ENCODE peak calls at places on chromosomes 2 and 18, in eight cellular contexts. One of them, this sample, is unnamed. For H3K9me2, the result is how much of the 10 kb centered on the place peaks cover.

GRCh38 chr2:143435112-143435511 is 305.9 kb downstream of the ARHGAP15 start:
- DNase-seq in GM23338: no peak
- DNase-seq in OCI-LY7: no peak
- DNase-seq in PC-9: no peak
- DNase-seq in SK-N-SH: no peak
- DNase-seq in MM.1S: no peak
- DNase-seq in HCT116: no peak
- DNase-seq in PC-3: no peak
- DNase-seq in this sample: no peak

GRCh38 chr2:238754259-238754658 is 93.6 kb upstream of the TWIST2 start:
- DNase-seq in OCI-LY7: no peak
- DNase-seq in HCT116: peak
- DNase-seq in MM.1S: no peak
- DNase-seq in PC-3: peak
- DNase-seq in SK-N-SH: no peak
- DNase-seq in PC-9: peak
- DNase-seq in GM23338: peak
- DNase-seq in this sample: no peak

GRCh38 chr2:24893934-24894333 is 26.1 kb downstream of the ADCY3 start:
- DNase-seq in HCT116: no peak
- DNase-seq in PC-9: no peak
- DNase-seq in PC-3: peak
- DNase-seq in OCI-LY7: no peak
- DNase-seq in GM23338: no peak
- DNase-seq in MM.1S: no peak
- DNase-seq in SK-N-SH: no peak
- DNase-seq in this sample: no peak

GRCh38 chr2:27730980-27731691 is 40.4 kb upstream of the MRPL33 start:
- DNase-seq in OCI-LY7: no peak
- DNase-seq in HCT116: no peak
- DNase-seq in SK-N-SH: no peak
- DNase-seq in PC-3: no peak
- DNase-seq in MM.1S: no peak
- DNase-seq in PC-9: no peak
- DNase-seq in GM23338: no peak
- DNase-seq in this sample: no peak

GRCh38 chr18:13407484-13407883 is 188.9 kb downstream of the LDLRAD4 start:
- DNase-seq in MM.1S: no peak
- DNase-seq in PC-3: no peak
- DNase-seq in PC-9: no peak
- DNase-seq in OCI-LY7: no peak
- DNase-seq in HCT116: no peak
- DNase-seq in GM23338: no peak
- DNase-seq in SK-N-SH: no peak
- DNase-seq in this sample: no peak

GRCh38 chr2:13003500-13003899 is 286.8 kb downstream of the TRIB2 start:
- DNase-seq in GM23338: no peak
- DNase-seq in HCT116: no peak
- DNase-seq in MM.1S: no peak
- DNase-seq in SK-N-SH: no peak
- DNase-seq in PC-9: no peak
- DNase-seq in OCI-LY7: no peak
- DNase-seq in PC-3: no peak
- DNase-seq in this sample: no peak

GRCh38 chr2:56680971-56681631 is 497.3 kb downstream of the CCDC85A start:
- DNase-seq in OCI-LY7: no peak
- DNase-seq in PC-9: no peak
- DNase-seq in GM23338: no peak
- DNase-seq in MM.1S: no peak
- DNase-seq in SK-N-SH: no peak
- DNase-seq in HCT116: no peak
- DNase-seq in PC-3: peak
- DNase-seq in this sample: no peak

GRCh38 chr2:108145551-108145950 is 94.2 kb upstream of the SULT1C3 start:
- DNase-seq in SK-N-SH: no peak
- DNase-seq in PC-9: no peak
- DNase-seq in HCT116: no peak
- DNase-seq in OCI-LY7: no peak
- DNase-seq in PC-3: peak
- DNase-seq in GM23338: no peak
- DNase-seq in MM.1S: no peak
- DNase-seq in this sample: no peak

GRCh38 chr2:218964041-218964771 is 4.7 kb downstream of the CDK5R2 start:
- DNase-seq in GM23338: peak
- DNase-seq in MM.1S: no peak
- DNase-seq in PC-3: peak
- DNase-seq in SK-N-SH: peak
- DNase-seq in PC-9: peak
- DNase-seq in OCI-LY7: no peak
- DNase-seq in HCT116: no peak
- DNase-seq in this sample: no peak

GRCh38 chr2:148569221-148569620 is 75.3 kb upstream of the EPC2 start:
- DNase-seq in PC-3: no peak
- DNase-seq in MM.1S: no peak
- DNase-seq in HCT116: no peak
- DNase-seq in SK-N-SH: no peak
- DNase-seq in OCI-LY7: no peak
- DNase-seq in GM23338: no peak
- DNase-seq in PC-9: no peak
- DNase-seq in this sample: no peak

GRCh38 chr2:148561389-148561788 is 83.2 kb upstream of the EPC2 start:
- DNase-seq in MM.1S: no peak
- DNase-seq in HCT116: no peak
- DNase-seq in PC-3: no peak
- DNase-seq in OCI-LY7: no peak
- DNase-seq in PC-9: no peak
- DNase-seq in GM23338: no peak
- DNase-seq in SK-N-SH: no peak
- DNase-seq in this sample: no peak

GRCh38 chr2:148567716-148568115 is 76.8 kb upstream of the EPC2 start:
- DNase-seq in SK-N-SH: no peak
- DNase-seq in PC-9: no peak
- DNase-seq in PC-3: no peak
- DNase-seq in HCT116: no peak
- DNase-seq in GM23338: no peak
- DNase-seq in MM.1S: peak
- DNase-seq in OCI-LY7: no peak
- DNase-seq in this sample: no peak

GRCh38 chr2:148568597-148568996 is 76.0 kb upstream of the EPC2 start:
- DNase-seq in HCT116: no peak
- DNase-seq in PC-3: no peak
- DNase-seq in PC-9: no peak
- DNase-seq in OCI-LY7: no peak
- DNase-seq in GM23338: no peak
- DNase-seq in SK-N-SH: no peak
- DNase-seq in MM.1S: no peak
- DNase-seq in this sample: no peak

DNA sequence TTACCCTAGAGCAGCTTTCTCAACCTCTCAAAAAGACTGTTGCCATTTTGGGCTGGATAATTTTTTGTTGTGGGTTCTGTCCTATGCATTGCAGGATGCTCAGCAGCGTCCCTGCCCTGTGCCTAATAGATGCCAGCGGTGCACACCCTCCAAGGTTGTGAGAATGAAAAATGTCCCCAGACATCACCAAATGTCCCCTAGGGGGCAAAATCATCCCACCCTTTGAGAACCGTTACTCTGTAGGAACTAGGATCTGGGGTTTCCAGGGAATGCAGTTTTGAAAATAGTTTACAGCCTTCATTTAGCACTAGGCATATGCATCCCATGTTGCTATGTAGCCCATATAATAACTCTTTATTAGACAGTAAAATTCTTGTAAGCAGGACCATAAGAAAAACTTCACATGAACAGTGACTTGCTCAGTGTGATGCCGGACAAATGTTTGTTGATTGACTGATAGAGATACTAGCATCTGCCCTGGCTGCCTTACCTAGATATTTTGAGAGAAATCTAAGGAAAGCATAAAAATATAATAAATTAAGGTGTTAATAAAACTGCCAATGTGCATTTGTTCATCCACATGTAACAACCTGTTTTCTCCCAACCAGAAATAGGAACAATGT is 79.2 kb upstream of the EPC2 start:
- DNase-seq in MM.1S: no peak
- DNase-seq in SK-N-SH: peak
- DNase-seq in OCI-LY7: no peak
- DNase-seq in HCT116: no peak
- DNase-seq in GM23338: peak
- DNase-seq in PC-3: peak
- DNase-seq in PC-9: no peak
- DNase-seq in this sample: no peak
- TF ChIP-seq CTCF in MM.1S: peak
- TF ChIP-seq CTCF in SK-N-SH: no peak
- TF ChIP-seq CTCF in OCI-LY7: peak
- TF ChIP-seq CTCF in HCT116: no peak
- TF ChIP-seq CTCF in GM23338: peak
- TF ChIP-seq CTCF in PC-3: peak
- TF ChIP-seq CTCF in PC-9: peak
- TF ChIP-seq CTCF in this sample: peak

DNA sequence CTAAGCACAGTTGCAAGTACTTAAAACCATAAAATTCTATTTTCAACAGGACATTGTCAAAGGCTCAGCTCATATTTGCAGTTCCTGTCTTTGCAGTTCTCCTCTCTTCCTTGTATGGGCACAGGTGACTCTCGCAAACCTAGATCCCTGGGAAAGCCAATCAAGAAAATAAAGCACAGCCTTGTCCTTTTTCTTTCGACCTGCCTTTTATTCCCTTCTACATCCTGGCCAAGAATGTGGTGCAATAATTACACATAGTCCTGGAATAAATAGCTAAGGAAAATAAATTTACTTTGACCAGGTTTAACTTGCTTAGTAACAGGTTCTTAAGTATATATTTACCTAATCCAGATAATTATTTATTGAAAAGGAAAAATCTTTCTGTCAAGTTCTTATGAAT is 20.2 kb downstream of the ATG16L1 start:
- DNase-seq in MM.1S: no peak
- DNase-seq in OCI-LY7: no peak
- DNase-seq in PC-3: no peak
- DNase-seq in SK-N-SH: no peak
- DNase-seq in HCT116: no peak
- DNase-seq in GM23338: no peak
- DNase-seq in PC-9: no peak
- DNase-seq in this sample: no peak
- H3K9me2 ChIP-seq in MM.1S: under half
- H3K9me2 ChIP-seq in OCI-LY7: under half
- H3K9me2 ChIP-seq in PC-3: under half
- H3K9me2 ChIP-seq in SK-N-SH: under half
- H3K9me2 ChIP-seq in HCT116: under half
- H3K9me2 ChIP-seq in GM23338: under half
- H3K9me2 ChIP-seq in PC-9: under half
- H3K9me2 ChIP-seq in this sample: under half

DNA sequence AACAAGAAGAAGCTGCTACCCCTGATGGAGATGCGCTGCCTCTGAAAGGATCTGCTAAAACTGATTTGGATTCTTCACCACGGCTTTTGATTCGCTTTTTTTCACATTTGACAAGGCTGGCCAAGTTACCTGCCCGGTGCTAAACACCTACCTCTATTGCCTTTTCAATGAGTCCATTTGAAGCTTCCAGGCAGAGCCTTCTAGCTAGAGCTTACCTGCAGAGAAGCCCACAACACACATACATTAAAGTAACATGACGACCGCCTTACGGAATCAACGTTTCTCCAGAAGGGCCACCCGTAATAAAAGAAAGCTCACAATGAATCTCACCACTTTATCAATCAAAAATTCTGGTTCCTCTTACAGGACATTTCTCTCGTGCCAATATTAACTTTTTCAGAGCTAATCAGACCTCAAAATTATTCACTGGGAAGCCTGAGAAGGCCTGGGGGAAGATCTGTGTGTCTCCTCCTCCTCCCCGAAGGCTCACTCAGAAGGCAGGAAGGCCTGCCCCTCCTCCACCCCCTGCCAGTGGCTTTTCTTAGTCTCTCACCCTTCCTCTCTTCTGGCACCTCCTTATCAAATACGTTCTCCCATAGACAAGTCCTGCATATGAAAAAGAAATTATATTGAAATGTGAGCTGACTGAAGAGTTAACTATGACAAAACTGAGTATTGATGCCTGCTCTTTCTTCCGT is 171.0 kb downstream of the DNER start:
- DNase-seq in PC-9: no peak
- DNase-seq in HCT116: no peak
- DNase-seq in PC-3: no peak
- DNase-seq in GM23338: no peak
- DNase-seq in OCI-LY7: no peak
- DNase-seq in SK-N-SH: no peak
- DNase-seq in MM.1S: no peak
- DNase-seq in this sample: no peak
- H3K4me2 ChIP-seq in PC-9: no peak
- H3K4me2 ChIP-seq in HCT116: no peak
- H3K4me2 ChIP-seq in PC-3: no peak
- H3K4me2 ChIP-seq in GM23338: no peak
- H3K4me2 ChIP-seq in OCI-LY7: no peak
- H3K4me2 ChIP-seq in SK-N-SH: no peak
- H3K4me2 ChIP-seq in MM.1S: no peak
- H3K4me2 ChIP-seq in this sample: no peak

DNA sequence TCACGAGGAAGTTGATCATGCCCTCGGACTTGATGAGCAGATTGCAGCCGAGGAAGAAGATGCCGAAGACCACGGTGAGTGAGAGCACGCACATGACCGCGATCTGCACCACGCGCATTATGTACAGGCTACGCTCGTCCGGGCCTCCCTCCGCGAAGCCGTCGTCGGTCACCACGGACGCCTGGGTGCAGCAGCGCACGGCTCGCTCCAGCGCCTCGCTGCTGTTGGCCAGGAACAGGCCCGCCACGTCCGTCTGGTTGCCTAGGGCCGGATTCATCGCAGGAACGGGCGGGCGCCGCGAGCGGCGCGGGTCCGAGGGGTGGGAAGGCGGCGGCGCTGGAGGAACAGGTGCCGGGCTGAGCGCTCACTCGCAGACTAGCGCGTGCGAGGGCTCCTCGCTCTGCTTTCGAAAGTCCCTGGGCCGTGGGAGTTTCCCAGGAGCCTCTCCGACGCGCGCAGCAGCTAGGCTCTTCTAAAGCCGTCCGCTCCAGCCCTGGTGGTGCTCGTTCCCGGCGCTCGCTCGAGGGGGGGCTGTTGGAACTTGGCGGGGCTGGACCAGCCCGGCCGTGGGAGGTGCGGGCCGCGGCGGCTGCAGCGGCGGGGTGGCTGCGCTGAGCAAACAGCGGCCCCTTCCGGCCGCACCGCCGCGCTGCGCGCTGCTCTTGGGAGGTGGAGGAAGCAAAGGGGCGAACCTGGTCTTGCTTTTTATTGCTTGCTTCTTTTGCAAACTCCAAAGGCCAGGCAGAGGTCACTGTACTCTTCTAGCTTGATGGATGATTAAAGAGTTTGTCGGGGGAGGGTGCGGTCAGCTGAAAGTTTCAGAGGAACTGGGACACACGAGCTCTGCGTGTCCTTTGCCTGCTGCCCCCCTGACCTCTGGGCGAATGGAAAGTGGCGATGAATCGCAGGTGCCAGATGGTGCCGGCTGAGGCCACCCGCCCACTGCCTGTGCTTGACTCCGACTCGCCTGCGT is at the start of gene RPRM:
- DNase-seq in PC-3: peak
- DNase-seq in HCT116: peak
- DNase-seq in SK-N-SH: peak
- DNase-seq in PC-9: no peak
- DNase-seq in MM.1S: no peak
- DNase-seq in OCI-LY7: no peak
- DNase-seq in GM23338: peak
- DNase-seq in this sample: peak
- TF ChIP-seq CTCF in PC-3: peak
- TF ChIP-seq CTCF in HCT116: peak
- TF ChIP-seq CTCF in SK-N-SH: peak
- TF ChIP-seq CTCF in PC-9: no peak
- TF ChIP-seq CTCF in MM.1S: peak
- TF ChIP-seq CTCF in OCI-LY7: peak
- TF ChIP-seq CTCF in GM23338: peak
- TF ChIP-seq CTCF in this sample: peak

This sample was measured in hepatocyte.